ENCODE peak calls at places on chromosomes 13 and 19, in six cellular contexts. Q, K, A, B, L and U are unnamed samples.

GRCh38 chr13:26785845-26786630 is 25.5 kb upstream of the GPR12 start:
- DNase-seq in A (peak; percentile 2), K (no peak), L (no peak), Q (peak; percentile 88), B (no peak), U (peak; percentile 19)

GRCh38 chr13:106515635-106516254 is 19.7 kb downstream of the EFNB2 start:
- DNase-seq in L (no peak), Q (no peak), K (no peak), A (no peak), B (no peak), U (no peak)

GRCh38 chr19:37763488-37763887 is 15.9 kb downstream of the ZNF573 start:
- DNase-seq in Q (no peak), B (no peak), L (no peak), A (no peak), K (peak; percentile 33), U (no peak)

GRCh38 chr19:5690125-5690954 is at the start of gene RPL36:
- DNase-seq in L (peak; percentile 96), B (peak; percentile 98), K (peak; percentile 93), Q (peak; percentile 92), A (peak; percentile 95), U (peak; percentile 98)

GRCh38 chr13:27423333-27423732 is 1.1 kb upstream of the GTF3A start:
- DNase-seq in Q (no peak), K (no peak), B (no peak), L (no peak), A (no peak), U (no peak)

GRCh38 chr13:85724554-85725432 is 74.4 kb downstream of the SLITRK6 start:
- DNase-seq in A (no peak), B (no peak), L (no peak), K (peak; percentile 68), Q (no peak), U (no peak)

GRCh38 chr13:84917252-84917878 is 881.9 kb downstream of the SLITRK6 start:
- DNase-seq in A (peak; percentile 28), Q (peak; percentile 6), K (peak; percentile 31), L (peak; percentile 3), B (no peak), U (no peak)

GRCh38 chr13:39935155-39935554 is 279.7 kb downstream of the COG6 start:
- DNase-seq in B (no peak), K (no peak), A (no peak), L (no peak), Q (no peak), U (peak; percentile 48)

GRCh38 chr13:76161143-76161542 is 525.0 kb downstream of the LMO7 start:
- DNase-seq in B (no peak), K (peak; percentile 17), A (peak; percentile 56), Q (no peak), L (no peak), U (no peak)

GRCh38 chr19:964761-965694 is 19.1 kb upstream of the WDR18 start:
- DNase-seq in K (peak; percentile 31), A (no peak), B (no peak), Q (no peak), L (peak; percentile 65), U (peak; percentile 63)

GRCh38 chr13:110593430-110594130 is 21.8 kb upstream of the NAXD start:
- DNase-seq in Q (peak; percentile 78), L (peak; percentile 54), K (peak; percentile 57), B (peak; percentile 67), A (peak; percentile 67), U (peak; percentile 76)

GRCh38 chr13:20772401-20773131 is 1.2 kb downstream of the EEF1AKMT1 start:
- DNase-seq in L (no peak), Q (peak; percentile 48), K (peak; percentile 1), A (peak; percentile 27), B (no peak), U (no peak)

GRCh38 chr19:11254662-11255061 is 7.7 kb downstream of the DOCK6 start:
- DNase-seq in K (no peak), L (no peak), B (no peak), A (no peak), Q (no peak), U (no peak)
- TF ChIP-seq CTCF in K (no peak), L (no peak), B (peak; percentile 27), A (no peak), Q (peak; percentile 27), U (peak; percentile 19)

GRCh38 chr19:4528843-4529242 is 6.2 kb downstream of the PLIN5 start:
- DNase-seq in L (no peak), A (no peak), Q (no peak), K (no peak), B (no peak), U (no peak)
- H3K4me3 ChIP-seq in L (no peak overlapping the region), A (no peak overlapping the region), Q (no peak overlapping the region), K (no peak overlapping the region), B (no peak overlapping the region), U (no peak overlapping the region)

DNA sequence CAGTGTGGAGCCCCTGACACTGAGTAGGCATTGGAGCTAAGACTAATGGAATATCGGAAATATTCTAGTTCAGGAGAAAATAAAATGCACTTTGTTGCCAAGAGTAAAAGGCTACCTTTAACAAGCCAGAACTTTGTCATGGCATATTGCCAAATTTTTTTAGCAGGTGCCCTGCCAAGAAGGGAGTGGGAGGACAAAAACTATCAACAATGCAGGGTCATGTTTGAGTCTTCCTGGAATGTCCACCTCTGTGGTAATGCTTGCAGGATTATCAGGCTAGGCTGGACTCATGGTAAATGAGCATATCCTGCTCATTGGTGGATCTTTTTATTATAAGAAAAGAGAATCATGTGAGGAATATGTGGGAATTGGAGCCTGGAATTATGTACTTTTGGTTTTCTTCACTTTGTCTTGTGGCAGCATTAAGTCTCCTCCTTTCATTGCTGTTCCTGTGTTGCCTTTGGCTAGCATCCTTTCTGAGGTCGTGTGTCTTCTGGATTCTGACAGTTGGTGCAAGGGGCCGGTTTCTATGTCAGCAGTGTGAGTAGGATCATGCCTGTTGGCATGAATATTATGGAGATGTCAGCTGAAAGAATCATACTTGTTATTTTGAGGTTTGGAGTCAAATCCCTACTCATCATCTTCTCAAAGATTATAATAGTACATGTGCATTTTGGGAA is 122.9 kb upstream of the SPRY2 start:
- DNase-seq in B (no peak), L (no peak), K (no peak), Q (no peak), A (peak; percentile 27), U (no peak)
- TF ChIP-seq CTCF in B (no peak), L (no peak), K (no peak), Q (no peak), A (no peak), U (no peak)

GRCh38 chr19:18329035-18329376 is 6.1 kb upstream of the LSM4 start:
- DNase-seq in K (no peak), L (no peak), B (no peak), Q (no peak), A (no peak), U (no peak)
- H3K4me3 ChIP-seq in K (peak overlapping the region; percentile 35), L (peak overlapping the region; percentile 30), B (peak overlapping the region; percentile 35), Q (peak overlapping the region; percentile 27), A (peak overlapping the region; percentile 64), U (peak overlapping the region; percentile 53)